ENCODE peak calls at places on chromosomes 2 and 18, in five cellular contexts. One of them, this sample, is unnamed.
A peak's percentile ranks its signal among the peaks of the same experiment; 100 is the strongest.

GRCh38 chr2:33595385-33595784 is 3.7 kb downstream of the FAM98A start:
- DNase-seq in activated CD8-positive, alpha-beta memory T cell treated with anti-CD3 and anti-CD28 coated beads, Interleukin-2, amount 10 ng/mL, durations not matched to agents 7 days and 5 days: no peak
- DNase-seq in fibroblast of mammary gland: no peak
- DNase-seq in stimulated activated CD4-positive, alpha-beta T cell treated with anti-CD3 and anti-CD28 coated beads, Interleukin-4, amount 100 ng/mL, for 1 hour: no peak
- DNase-seq in left lung: no peak
- DNase-seq in this sample: no peak

GRCh38 chr18:27844416-27844792 is 332.5 kb downstream of the CDH2 start:
- DNase-seq in fibroblast of mammary gland: peak; percentile 16
- DNase-seq in activated CD8-positive, alpha-beta memory T cell treated with anti-CD3 and anti-CD28 coated beads, Interleukin-2, amount 10 ng/mL, durations not matched to agents 7 days and 5 days: no peak
- DNase-seq in left lung: no peak
- DNase-seq in stimulated activated CD4-positive, alpha-beta T cell treated with anti-CD3 and anti-CD28 coated beads, Interleukin-4, amount 100 ng/mL, for 1 hour: no peak
- DNase-seq in this sample: no peak

GRCh38 chr2:159574246-159574645 is 42.1 kb downstream of the BAZ2B start:
- DNase-seq in left lung: no peak
- DNase-seq in activated CD8-positive, alpha-beta memory T cell treated with anti-CD3 and anti-CD28 coated beads, Interleukin-2, amount 10 ng/mL, durations not matched to agents 7 days and 5 days: no peak
- DNase-seq in stimulated activated CD4-positive, alpha-beta T cell treated with anti-CD3 and anti-CD28 coated beads, Interleukin-4, amount 100 ng/mL, for 1 hour: no peak
- DNase-seq in fibroblast of mammary gland: peak; percentile 75
- DNase-seq in this sample: no peak

GRCh38 chr18:4870177-4870773 is 326.8 kb downstream of the AKAIN1 start:
- DNase-seq in left lung: no peak
- DNase-seq in stimulated activated CD4-positive, alpha-beta T cell treated with anti-CD3 and anti-CD28 coated beads, Interleukin-4, amount 100 ng/mL, for 1 hour: no peak
- DNase-seq in fibroblast of mammary gland: peak; percentile 1
- DNase-seq in activated CD8-positive, alpha-beta memory T cell treated with anti-CD3 and anti-CD28 coated beads, Interleukin-2, amount 10 ng/mL, durations not matched to agents 7 days and 5 days: no peak
- DNase-seq in this sample: no peak

GRCh38 chr2:222196159-222196558 is 102.6 kb downstream of the PAX3 start:
- DNase-seq in left lung: no peak
- DNase-seq in fibroblast of mammary gland: no peak
- DNase-seq in activated CD8-positive, alpha-beta memory T cell treated with anti-CD3 and anti-CD28 coated beads, Interleukin-2, amount 10 ng/mL, durations not matched to agents 7 days and 5 days: no peak
- DNase-seq in stimulated activated CD4-positive, alpha-beta T cell treated with anti-CD3 and anti-CD28 coated beads, Interleukin-4, amount 100 ng/mL, for 1 hour: no peak
- DNase-seq in this sample: no peak

GRCh38 chr2:132669854-132670103 is 226 bp downstream of the LYPD1 start:
- DNase-seq in fibroblast of mammary gland: no peak
- DNase-seq in activated CD8-positive, alpha-beta memory T cell treated with anti-CD3 and anti-CD28 coated beads, Interleukin-2, amount 10 ng/mL, durations not matched to agents 7 days and 5 days: no peak
- DNase-seq in left lung: no peak
- DNase-seq in stimulated activated CD4-positive, alpha-beta T cell treated with anti-CD3 and anti-CD28 coated beads, Interleukin-4, amount 100 ng/mL, for 1 hour: no peak
- DNase-seq in this sample: no peak

GRCh38 chr2:178205853-178206516 is 11.7 kb downstream of the OSBPL6 start:
- DNase-seq in stimulated activated CD4-positive, alpha-beta T cell treated with anti-CD3 and anti-CD28 coated beads, Interleukin-4, amount 100 ng/mL, for 1 hour: no peak
- DNase-seq in left lung: no peak
- DNase-seq in activated CD8-positive, alpha-beta memory T cell treated with anti-CD3 and anti-CD28 coated beads, Interleukin-2, amount 10 ng/mL, durations not matched to agents 7 days and 5 days: no peak
- DNase-seq in fibroblast of mammary gland: peak; percentile 74
- DNase-seq in this sample: no peak

GRCh38 chr2:17429130-17429529 is 89.1 kb downstream of the RAD51AP2 start:
- DNase-seq in left lung: no peak
- DNase-seq in stimulated activated CD4-positive, alpha-beta T cell treated with anti-CD3 and anti-CD28 coated beads, Interleukin-4, amount 100 ng/mL, for 1 hour: no peak
- DNase-seq in activated CD8-positive, alpha-beta memory T cell treated with anti-CD3 and anti-CD28 coated beads, Interleukin-2, amount 10 ng/mL, durations not matched to agents 7 days and 5 days: no peak
- DNase-seq in fibroblast of mammary gland: peak; percentile 5
- DNase-seq in this sample: peak; percentile 14

GRCh38 chr2:134238371-134238770 is 15.5 kb upstream of the MGAT5 start:
- DNase-seq in activated CD8-positive, alpha-beta memory T cell treated with anti-CD3 and anti-CD28 coated beads, Interleukin-2, amount 10 ng/mL, durations not matched to agents 7 days and 5 days: no peak
- DNase-seq in stimulated activated CD4-positive, alpha-beta T cell treated with anti-CD3 and anti-CD28 coated beads, Interleukin-4, amount 100 ng/mL, for 1 hour: no peak
- DNase-seq in left lung: no peak
- DNase-seq in fibroblast of mammary gland: peak; percentile 46
- DNase-seq in this sample: no peak

GRCh38 chr18:59517446-59518171 is 158.5 kb upstream of the LMAN1 start:
- DNase-seq in stimulated activated CD4-positive, alpha-beta T cell treated with anti-CD3 and anti-CD28 coated beads, Interleukin-4, amount 100 ng/mL, for 1 hour: no peak
- DNase-seq in activated CD8-positive, alpha-beta memory T cell treated with anti-CD3 and anti-CD28 coated beads, Interleukin-2, amount 10 ng/mL, durations not matched to agents 7 days and 5 days: no peak
- DNase-seq in left lung: no peak
- DNase-seq in fibroblast of mammary gland: peak; percentile 22
- DNase-seq in this sample: no peak

GRCh38 chr2:11494310-11494709 is 28.3 kb upstream of the E2F6 start:
- DNase-seq in activated CD8-positive, alpha-beta memory T cell treated with anti-CD3 and anti-CD28 coated beads, Interleukin-2, amount 10 ng/mL, durations not matched to agents 7 days and 5 days: no peak
- DNase-seq in stimulated activated CD4-positive, alpha-beta T cell treated with anti-CD3 and anti-CD28 coated beads, Interleukin-4, amount 100 ng/mL, for 1 hour: no peak
- DNase-seq in left lung: no peak
- DNase-seq in fibroblast of mammary gland: no peak
- DNase-seq in this sample: no peak

GRCh38 chr2:205477016-205477705 is 205.1 kb upstream of the NRP2 start:
- DNase-seq in activated CD8-positive, alpha-beta memory T cell treated with anti-CD3 and anti-CD28 coated beads, Interleukin-2, amount 10 ng/mL, durations not matched to agents 7 days and 5 days: no peak
- DNase-seq in left lung: no peak
- DNase-seq in stimulated activated CD4-positive, alpha-beta T cell treated with anti-CD3 and anti-CD28 coated beads, Interleukin-4, amount 100 ng/mL, for 1 hour: no peak
- DNase-seq in fibroblast of mammary gland: no peak
- DNase-seq in this sample: no peak

GRCh38 chr18:63730788-63731187 is 28.0 kb downstream of the SERPINB11 start:
- DNase-seq in fibroblast of mammary gland: no peak
- DNase-seq in left lung: no peak
- DNase-seq in stimulated activated CD4-positive, alpha-beta T cell treated with anti-CD3 and anti-CD28 coated beads, Interleukin-4, amount 100 ng/mL, for 1 hour: no peak
- DNase-seq in activated CD8-positive, alpha-beta memory T cell treated with anti-CD3 and anti-CD28 coated beads, Interleukin-2, amount 10 ng/mL, durations not matched to agents 7 days and 5 days: no peak
- DNase-seq in this sample: no peak

GRCh38 chr2:33131820-33132219 is 185.1 kb downstream of the LTBP1 start:
- DNase-seq in stimulated activated CD4-positive, alpha-beta T cell treated with anti-CD3 and anti-CD28 coated beads, Interleukin-4, amount 100 ng/mL, for 1 hour: no peak
- DNase-seq in fibroblast of mammary gland: peak; percentile 47
- DNase-seq in activated CD8-positive, alpha-beta memory T cell treated with anti-CD3 and anti-CD28 coated beads, Interleukin-2, amount 10 ng/mL, durations not matched to agents 7 days and 5 days: no peak
- DNase-seq in left lung: no peak
- DNase-seq in this sample: no peak